ENCODE peak calls at places on chromosomes 16 and 17, in six cellular contexts. L is activated naive CD4-positive, alpha-beta T cell; U is activated CD4-positive, alpha-beta memory T cell treated with anti-CD3 and anti-CD28 coated beads, Interleukin-2, amount 10 ng/mL, durations not matched to agents 7 days and 5 days; V is heart right ventricle; X is PC-9; B is C1 segment of cervical spinal cord. P is an unnamed sample.

GRCh38 chr16:25587783-25588182 is 104.0 kb upstream of the HS3ST4 start:
- DNase-seq in L (no peak), U (no peak), V (no peak), X (no peak), B (no peak), P (no peak)

GRCh38 chr17:76447931-76448652 is 4.9 kb downstream of the UBE2O start:
- DNase-seq in L (no peak), U (no peak), V (no peak), X (no peak), B (no peak), P (no peak)

GRCh38 chr17:2213291-2213960 is 90.2 kb downstream of the SMG6 start:
- DNase-seq in L (no peak), U (no peak), V (no peak), X (no peak), B (no peak), P (no peak)

GRCh38 chr17:76271669-76272540 is 6.8 kb downstream of the UBALD2 start:
- DNase-seq in L (peak), U (peak), V (no peak), X (no peak), B (no peak), P (no peak)

GRCh38 chr17:34386343-34386924 is 23.4 kb upstream of the CCL1 start:
- DNase-seq in L (no peak), U (no peak), V (no peak), X (no peak), B (no peak), P (no peak)

GRCh38 chr16:79537584-79537983 is 63.0 kb downstream of the MAF start:
- DNase-seq in L (no peak), U (no peak), V (no peak), X (no peak), B (no peak), P (no peak)

GRCh38 chr17:50125420-50125997 is 4.5 kb downstream of the SAMD14 start:
- DNase-seq in L (no peak), U (no peak), V (no peak), X (no peak), B (no peak), P (no peak)

GRCh38 chr16:11198817-11199216 is 57.2 kb downstream of the SOCS1 start:
- DNase-seq in L (no peak), U (peak), V (no peak), X (peak), B (no peak), P (no peak)

GRCh38 chr17:29549169-29549935 is 17.5 kb downstream of the ABHD15 start:
- DNase-seq in L (no peak), U (no peak), V (no peak), X (no peak), B (no peak), P (no peak)

GRCh38 chr17:49694847-49695697 is 12.7 kb downstream of the SLC35B1 start:
- DNase-seq in L (peak), U (peak), V (peak), X (peak), B (peak), P (no peak)

GRCh38 chr16:15493416-15494181 is 59.2 kb downstream of the BMERB1 start:
- DNase-seq in L (no peak), U (no peak), V (no peak), X (no peak), B (no peak), P (no peak)

GRCh38 chr17:29625037-29625750 is 2.5 kb upstream of the CORO6 start:
- DNase-seq in L (no peak), U (no peak), V (no peak), X (peak), B (peak), P (peak)

P was measured in foreskin keratinocyte.